ENCODE peak calls at places on chromosomes 3 and 15, in six cellular contexts. U is NCI-H510A, P is ACHN, Z is AG10803, A is NCI-H1092, N is skeletal muscle cell. I is an unnamed sample.

GRCh38 chr15:94335616-94336015 is 104.3 kb downstream of the MCTP2 start:
- DNase-seq in Z (peak; percentile 13), A (no peak), N (no peak), P (no peak), U (no peak), I (no peak)

GRCh38 chr3:194046995-194047681 is 88.8 kb upstream of the HES1 start:
- DNase-seq in A (peak; percentile 83), Z (peak; percentile 52), N (peak; percentile 59), P (no peak), U (no peak), I (no peak)

GRCh38 chr3:106068795-106069194 is 200.0 kb upstream of the CBLB start:
- DNase-seq in N (no peak), A (no peak), Z (peak; percentile 55), U (no peak), P (no peak), I (no peak)

GRCh38 chr3:50587373-50587772 is 18.1 kb downstream of the HEMK1 start:
- DNase-seq in A (no peak), P (no peak), Z (no peak), U (no peak), N (no peak), I (no peak)

GRCh38 chr3:107810195-107811071 is 280.4 kb downstream of the CD47 start:
- DNase-seq in A (no peak), P (peak; percentile 45), Z (no peak), N (no peak), U (no peak), I (peak; percentile 12)

GRCh38 chr3:108090066-108090700 is 648 bp downstream of the CD47 start:
- DNase-seq in A (no peak), N (no peak), U (no peak), Z (peak; percentile 40), P (peak; percentile 33), I (no peak)

GRCh38 chr15:56765252-56765651 is 31.9 kb upstream of the ZNF280D start:
- DNase-seq in U (no peak), Z (peak; percentile 95), A (no peak), P (no peak), N (peak; percentile 77), I (no peak)

GRCh38 chr3:100238599-100238998 is 22.2 kb upstream of the TBC1D23 start:
- DNase-seq in P (no peak), A (no peak), Z (no peak), N (no peak), U (no peak), I (no peak)

GRCh38 chr3:73766599-73767378 is 142.0 kb upstream of the PDZRN3 start:
- DNase-seq in N (peak; percentile 76), U (no peak), Z (peak; percentile 97), P (no peak), A (no peak), I (no peak)

GRCh38 chr3:100449214-100449613 is 43.2 kb upstream of the TMEM45A start:
- DNase-seq in N (no peak), P (no peak), A (no peak), U (no peak), Z (no peak), I (no peak)

GRCh38 chr15:101276501-101277037 is 716 bp downstream of the SELENOS start:
- DNase-seq in P (peak; percentile 42), A (no peak), U (no peak), Z (peak; percentile 49), N (no peak), I (no peak)

GRCh38 chr3:54918516-54918915 is 9.3 kb downstream of the LRTM1 start:
- DNase-seq in N (no peak), Z (no peak), P (no peak), A (no peak), U (no peak), I (no peak)

GRCh38 chr15:59353994-59354951 is 18.4 kb downstream of the MYO1E start:
- DNase-seq in U (peak; percentile 27), N (no peak), Z (no peak), P (no peak), A (no peak), I (no peak)

GRCh38 chr3:136928240-136928639 is 29.5 kb upstream of the IL20RB start:
- DNase-seq in U (no peak), N (no peak), A (no peak), Z (no peak), P (no peak), I (no peak)

GRCh38 chr3:51942603-51943450 is 664 bp downstream of the PARP3 start:
- DNase-seq in N (no peak), P (peak; percentile 72), Z (peak; percentile 69), U (peak; percentile 14), A (no peak), I (no peak)

GRCh38 chr3:18424213-18424861 is 802 bp downstream of the SATB1 start:
- DNase-seq in U (no peak), Z (no peak), N (no peak), A (no peak), P (no peak), I (peak; percentile 30)

GRCh38 chr15:82585072-82585471 is 44.8 kb upstream of the RPS17 start:
- DNase-seq in P (no peak), N (peak; percentile 51), A (no peak), Z (peak; percentile 58), U (no peak), I (no peak)

GRCh38 chr3:103052236-103052830 is 617.5 kb downstream of the ZPLD1 start:
- DNase-seq in P (no peak), Z (no peak), A (no peak), U (no peak), N (peak; percentile 48), I (no peak)

GRCh38 chr3:149277338-149277813 is 55.7 kb upstream of the CP start:
- DNase-seq in N (peak; percentile 57), P (peak; percentile 10), Z (peak; percentile 80), A (no peak), U (peak; percentile 25), I (no peak)

GRCh38 chr3:154666542-154666941 is 236.6 kb upstream of the GPR149 start:
- DNase-seq in N (no peak), P (no peak), Z (no peak), U (no peak), A (no peak), I (no peak)

GRCh38 chr3:65776494-65776893 is 262.2 kb downstream of the MAGI1 start:
- DNase-seq in U (no peak), A (no peak), P (no peak), N (no peak), Z (peak; percentile 95), I (no peak)

GRCh38 chr3:43153189-43154083 is 47.6 kb upstream of the POMGNT2 start:
- DNase-seq in N (peak; percentile 94), P (no peak), A (no peak), U (peak; percentile 13), Z (peak; percentile 91), I (no peak)

GRCh38 chr15:94083467-94083991 is 147.8 kb upstream of the MCTP2 start:
- DNase-seq in Z (peak; percentile 68), P (no peak), N (peak; percentile 91), U (no peak), A (no peak), I (no peak)

GRCh38 chr3:57557088-57557537 is 1.0 kb downstream of the PDE12 start:
- DNase-seq in Z (peak; percentile 51), N (peak; percentile 16), A (no peak), P (peak; percentile 34), U (no peak), I (peak; percentile 17)

GRCh38 chr3:159829056-159829995 is 159.3 kb upstream of the IL12A start:
- DNase-seq in N (peak; percentile 78), P (no peak), A (no peak), Z (peak; percentile 94), U (peak; percentile 85), I (no peak)

GRCh38 chr3:38549486-38549885 is 53.3 kb downstream of the EXOG start:
- DNase-seq in A (no peak), N (no peak), U (no peak), P (no peak), Z (no peak), I (no peak)

GRCh38 chr3:150925751-150926201 is 20.5 kb upstream of the MINDY4B start:
- DNase-seq in N (no peak), A (peak; percentile 56), Z (no peak), U (peak; percentile 47), P (peak; percentile 40), I (peak; percentile 79)

GRCh38 chr3:36597422-36597821 is 166.9 kb downstream of the DCLK3 start:
- DNase-seq in U (no peak), A (no peak), N (peak; percentile 33), P (no peak), Z (peak; percentile 8), I (no peak)

I was measured in nephron progenitor cell.